ENCODE peak calls at places on chromosomes 7 and 10, in five cellular contexts. E is skeletal muscle cell, U is kidney tubule cell, H is M059J, B is cardiac fibroblast. S is an unnamed sample.

GRCh38 chr7:25611196-25611595 is 382.9 kb upstream of the NPVF start:
- DNase-seq in E (no peak), U (no peak), H (peak), B (no peak), S (no peak)

GRCh38 chr7:20331231-20331880 is 656 bp downstream of the ITGB8 start:
- DNase-seq in E (no peak), U (no peak), H (peak), B (peak), S (peak)

GRCh38 chr7:15921576-15921975 is 235.1 kb upstream of the MEOX2 start:
- DNase-seq in E (no peak), U (no peak), H (peak), B (peak), S (peak)

GRCh38 chr10:76071638-76072317 is 640.4 kb downstream of the LRMDA start:
- DNase-seq in E (no peak), U (no peak), H (peak), B (no peak), S (no peak)

GRCh38 chr10:118978998-118979350 is 50.5 kb upstream of the NANOS1 start:
- DNase-seq in E (no peak), U (no peak), H (no peak), B (no peak), S (no peak)

GRCh38 chr10:22599048-22599561 is 115.3 kb downstream of the PIP4K2A start:
- DNase-seq in E (no peak), U (peak), H (peak), B (peak), S (peak)

GRCh38 chr10:46096909-46097575 is 51.0 kb upstream of the MSMB start:
- DNase-seq in E (no peak), U (no peak), H (no peak), B (no peak), S (peak)

GRCh38 chr7:2220954-2221353 is 11.8 kb downstream of the MAD1L1 start:
- DNase-seq in E (no peak), U (no peak), H (no peak), B (no peak), S (no peak)

GRCh38 chr10:49395741-49396665 is at the start of gene DRGX:
- DNase-seq in E (no peak), U (no peak), H (no peak), B (no peak), S (no peak)

GRCh38 chr10:46267132-46267985 is 19.4 kb upstream of the ANTXRL start:
- DNase-seq in E (no peak), U (no peak), H (no peak), B (no peak), S (no peak)

GRCh38 chr7:20651960-20652544 is 36.6 kb downstream of the ABCB5 start:
- DNase-seq in E (no peak), U (peak), H (peak), B (peak), S (peak)

GRCh38 chr7:77783111-77783510 is 15.1 kb downstream of the TMEM60 start:
- DNase-seq in E (no peak), U (no peak), H (no peak), B (no peak), S (no peak)

GRCh38 chr7:25851332-25852248 is 300.4 kb upstream of the NFE2L3 start:
- DNase-seq in E (no peak), U (peak), H (peak), B (peak), S (peak)

GRCh38 chr10:30840386-30841074 is 191.1 kb downstream of the ZNF438 start:
- DNase-seq in E (no peak), U (no peak), H (no peak), B (no peak), S (no peak)

GRCh38 chr7:99375070-99375807 is 709 bp downstream of the ARPC1B start:
- DNase-seq in E (no peak), U (peak), H (peak), B (peak), S (peak)

GRCh38 chr10:29702288-29703164 is 67.8 kb upstream of the SVIL start:
- DNase-seq in E (no peak), U (no peak), H (no peak), B (peak), S (no peak)

GRCh38 chr10:17144032-17144431 is 14.4 kb upstream of the CUBN start:
- DNase-seq in E (no peak), U (no peak), H (no peak), B (no peak), S (no peak)

GRCh38 chr10:105969884-105970377 is 1194.6 kb downstream of the SORCS1 start:
- DNase-seq in E (no peak), U (no peak), H (peak), B (no peak), S (no peak)

GRCh38 chr10:21517983-21518628 is 7.4 kb downstream of the SKIDA1 start:
- DNase-seq in E (no peak), U (peak), H (peak), B (peak), S (peak)

GRCh38 chr7:32506266-32507054 is 11.2 kb downstream of the AVL9 start:
- DNase-seq in E (peak), U (peak), H (peak), B (peak), S (peak)

GRCh38 chr10:131196176-131196885 is 115.2 kb downstream of the TCERG1L start:
- DNase-seq in E (no peak), U (no peak), H (no peak), B (no peak), S (no peak)

GRCh38 chr10:132292287-132292971 is 15.3 kb downstream of the STK32C start:
- DNase-seq in E (no peak), U (no peak), H (no peak), B (no peak), S (no peak)

GRCh38 chr7:115561341-115562110 is 469.0 kb downstream of the TFEC start:
- DNase-seq in E (peak), U (no peak), H (peak), B (peak), S (peak)

GRCh38 chr7:55237156-55237721 is 127.9 kb upstream of the LANCL2 start:
- DNase-seq in E (no peak), U (no peak), H (no peak), B (no peak), S (no peak)

GRCh38 chr7:135678612-135679575 is 16.6 kb downstream of the STMP1 start:
- DNase-seq in E (no peak), U (peak), H (peak), B (peak), S (peak)

S was measured in ELR.